ENCODE peak calls at places on chromosome 10, in ten cellular contexts. U, R, H, M, C, J, N, T, E and K are unnamed samples.

GRCh38 chr10:103985726-103986125 is 18.8 kb downstream of the SLK start:
- DNase-seq in U (no peak), R (no peak), H (no peak), M (no peak), C (no peak), J (peak), N (no peak), T (no peak), E (no peak), K (no peak)

GRCh38 chr10:92886334-92886961 is 38.1 kb downstream of the EXOC6 start:
- DNase-seq in U (no peak), R (no peak), H (no peak), M (no peak), C (no peak), J (peak), N (no peak), T (no peak), E (no peak), K (no peak)

GRCh38 chr10:69567920-69568319 is 5.3 kb downstream of the NEUROG3 start:
- DNase-seq in U (peak), R (peak), H (no peak), M (no peak), C (peak), J (peak), N (peak), T (no peak), E (peak), K (peak)

GRCh38 chr10:93062499-93063216 is 2.1 kb downstream of the CYP26C1 start:
- DNase-seq in U (no peak), R (no peak), H (no peak), M (no peak), C (no peak), J (peak), N (peak), T (peak), E (no peak), K (peak)

GRCh38 chr10:70588255-70588654 is 14.3 kb downstream of the PRF1 start:
- DNase-seq in U (no peak), R (no peak), H (no peak), M (no peak), C (no peak), J (peak), N (peak), T (no peak), E (no peak), K (no peak)

GRCh38 chr10:122688293-122688989 is 11.2 kb downstream of the C10orf120 start:
- DNase-seq in U (no peak), R (no peak), H (no peak), M (no peak), C (peak), J (peak), N (peak), T (no peak), E (peak), K (peak)

GRCh38 chr10:58796242-58796641 is 283.6 kb downstream of the BICC1 start:
- DNase-seq in U (no peak), R (no peak), H (no peak), M (no peak), C (no peak), J (no peak), N (peak), T (no peak), E (no peak), K (no peak)

GRCh38 chr10:79003183-79004100 is 65.3 kb upstream of the ZMIZ1 start:
- DNase-seq in U (no peak), R (no peak), H (no peak), M (peak), C (peak), J (no peak), N (no peak), T (no peak), E (no peak), K (no peak)

GRCh38 chr10:22002531-22003110 is 909 bp downstream of the DNAJC1 start:
- DNase-seq in U (no peak), R (peak), H (no peak), M (no peak), C (no peak), J (peak), N (no peak), T (peak), E (peak), K (peak)

GRCh38 chr10:46523119-46523880 is 33.2 kb downstream of the GPRIN2 start:
- DNase-seq in U (no peak), R (no peak), H (no peak), M (peak), C (peak), J (peak), N (peak), T (no peak), E (no peak), K (peak)

GRCh38 chr10:131751827-131752775 is 148.7 kb upstream of the PPP2R2D start:
- DNase-seq in U (no peak), R (no peak), H (no peak), M (no peak), C (no peak), J (no peak), N (peak), T (no peak), E (no peak), K (no peak)

GRCh38 chr10:117759266-117759665 is 216.7 kb downstream of the EMX2 start:
- DNase-seq in U (no peak), R (no peak), H (no peak), M (no peak), C (no peak), J (no peak), N (peak), T (no peak), E (no peak), K (no peak)

GRCh38 chr10:11869743-11870460 is 46.7 kb downstream of the PROSER2 start:
- DNase-seq in U (no peak), R (peak), H (no peak), M (no peak), C (no peak), J (peak), N (peak), T (no peak), E (no peak), K (peak)

GRCh38 chr10:100879741-100880360 is 32.9 kb upstream of the SLF2 start:
- DNase-seq in U (no peak), R (no peak), H (no peak), M (no peak), C (no peak), J (no peak), N (peak), T (no peak), E (no peak), K (no peak)

GRCh38 chr10:132422931-132423813 is 26.2 kb downstream of the PWWP2B start:
- DNase-seq in U (no peak), R (no peak), H (no peak), M (no peak), C (no peak), J (peak), N (no peak), T (peak), E (no peak), K (peak)

GRCh38 chr10:6482737-6483362 is 97.2 kb downstream of the PRKCQ start:
- DNase-seq in U (no peak), R (no peak), H (no peak), M (no peak), C (no peak), J (no peak), N (peak), T (no peak), E (no peak), K (no peak)

GRCh38 chr10:31426425-31426824 is 107.4 kb downstream of the ZEB1 start:
- DNase-seq in U (no peak), R (peak), H (no peak), M (no peak), C (no peak), J (peak), N (no peak), T (no peak), E (peak), K (peak)

GRCh38 chr10:5971886-5972285 is 5.5 kb downstream of the IL15RA start:
- DNase-seq in U (no peak), R (peak), H (no peak), M (no peak), C (no peak), J (peak), N (no peak), T (no peak), E (no peak), K (peak)

GRCh38 chr10:85145966-85146365 is 817.6 kb downstream of the CCSER2 start:
- DNase-seq in U (no peak), R (no peak), H (no peak), M (no peak), C (no peak), J (no peak), N (no peak), T (no peak), E (no peak), K (no peak)

GRCh38 chr10:67794909-67795460 is 43.0 kb downstream of the DNAJC12 start:
- DNase-seq in U (no peak), R (peak), H (no peak), M (no peak), C (no peak), J (no peak), N (peak), T (no peak), E (no peak), K (no peak)

GRCh38 chr10:78563224-78563764 is 505.5 kb upstream of the ZMIZ1 start:
- DNase-seq in U (no peak), R (no peak), H (no peak), M (no peak), C (no peak), J (no peak), N (no peak), T (no peak), E (no peak), K (no peak)

GRCh38 chr10:132774179-132774904 is 11.6 kb downstream of the NKX6-2 start:
- DNase-seq in U (no peak), R (no peak), H (no peak), M (no peak), C (peak), J (no peak), N (no peak), T (no peak), E (no peak), K (no peak)

GRCh38 chr10:125264752-125265578 is 104.6 kb upstream of the CTBP2 start:
- DNase-seq in U (no peak), R (no peak), H (no peak), M (no peak), C (no peak), J (no peak), N (peak), T (no peak), E (no peak), K (no peak)

GRCh38 chr10:86671419-86671818 is 3.1 kb downstream of the LDB3 start:
- DNase-seq in U (no peak), R (no peak), H (no peak), M (peak), C (no peak), J (no peak), N (no peak), T (no peak), E (no peak), K (no peak)

GRCh38 chr10:132706701-132707100 is 79.2 kb downstream of the NKX6-2 start:
- DNase-seq in U (no peak), R (no peak), H (no peak), M (peak), C (peak), J (no peak), N (peak), T (no peak), E (no peak), K (no peak)

GRCh38 chr10:66746246-66746645 is 179.6 kb upstream of the LRRTM3 start:
- DNase-seq in U (no peak), R (no peak), H (no peak), M (no peak), C (no peak), J (peak), N (no peak), T (no peak), E (no peak), K (no peak)

GRCh38 chr10:31549936-31550335 is 230.9 kb downstream of the ZEB1 start:
- DNase-seq in U (no peak), R (peak), H (no peak), M (no peak), C (no peak), J (peak), N (no peak), T (no peak), E (no peak), K (peak)

GRCh38 chr10:113616244-113617074 is 47.4 kb downstream of the NRAP start:
- DNase-seq in U (no peak), R (peak), H (no peak), M (no peak), C (no peak), J (peak), N (peak), T (no peak), E (peak), K (peak)
- TF ChIP-seq CTCF in U (peak), R (peak), H (peak), M (no peak), C (peak), J (peak), N (peak), T (peak), E (peak), K (peak)

DNA sequence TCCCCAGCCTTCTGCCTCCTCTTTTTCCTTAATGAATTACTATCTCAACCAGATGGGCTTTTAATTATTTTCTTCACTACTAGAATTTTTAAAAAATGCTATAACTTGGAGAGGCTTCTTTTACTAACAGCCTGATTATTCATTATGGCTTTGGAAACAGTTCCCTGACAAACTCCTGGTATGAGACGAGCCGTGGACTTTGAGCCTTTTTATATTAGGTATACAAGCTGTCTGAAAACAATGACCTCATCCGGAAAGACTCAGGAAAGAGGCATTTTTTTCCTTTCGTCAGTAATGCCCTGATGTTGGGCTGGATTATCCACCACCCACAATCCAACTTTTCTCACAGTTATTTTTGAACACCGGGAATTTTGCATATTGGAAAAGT is 26.7 kb upstream of the ABLIM1 start:
- DNase-seq in U (no peak), R (peak), H (no peak), M (no peak), C (peak), J (peak), N (no peak), T (no peak), E (peak), K (peak)
- H3K4me3 ChIP-seq in U (no peak), R (no peak), H (no peak), M (no peak), C (no peak), J (no peak), N (no peak), T (no peak), E (no peak), K (no peak)

DNA sequence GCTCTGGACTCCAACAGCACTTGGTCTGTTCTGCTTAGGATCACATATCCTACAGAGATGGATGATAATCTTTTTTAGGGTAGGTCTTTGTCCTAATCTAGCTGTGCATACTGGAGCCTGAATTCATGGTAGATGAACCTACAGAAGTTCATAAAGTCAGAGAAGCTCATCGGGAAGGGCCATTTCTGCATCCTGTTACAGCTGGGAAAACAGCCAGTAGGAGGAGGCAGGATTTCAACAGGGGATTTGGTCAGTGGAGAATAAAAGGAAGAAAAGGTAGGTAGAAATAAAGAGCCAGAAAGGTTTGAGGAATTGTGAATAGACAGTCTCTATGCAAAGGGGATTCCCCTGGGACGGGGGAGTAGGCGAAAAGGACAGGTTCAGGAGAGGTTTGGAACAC is 101.4 kb downstream of the ANK3 start:
- DNase-seq in U (no peak), R (no peak), H (no peak), M (no peak), C (no peak), J (no peak), N (no peak), T (no peak), E (no peak), K (no peak)
- TF ChIP-seq CTCF in U (no peak), R (peak), H (no peak), M (no peak), C (no peak), J (peak), N (no peak), T (no peak), E (no peak), K (no peak)

DNA sequence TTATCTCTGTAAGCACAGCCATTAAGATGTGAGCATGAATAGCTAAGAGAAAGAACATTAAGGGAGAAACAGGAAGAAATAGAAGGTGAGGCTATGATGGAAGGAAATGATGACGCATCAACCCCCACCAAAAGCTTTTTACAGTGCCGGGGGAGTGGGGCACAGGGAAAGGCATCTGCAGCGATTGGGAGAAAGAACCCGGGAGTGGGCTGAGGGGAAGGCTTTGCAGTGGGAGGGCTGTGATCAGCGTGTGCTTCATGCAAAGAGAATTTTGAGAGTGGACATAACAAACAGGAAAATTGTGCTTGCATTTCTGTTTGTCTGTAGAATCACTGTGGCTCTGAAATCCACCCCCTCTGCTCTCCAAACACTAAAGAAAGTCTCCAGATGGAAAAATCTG is 250.8 kb downstream of the KCNMA1 start:
- DNase-seq in U (no peak), R (peak), H (no peak), M (no peak), C (no peak), J (peak), N (peak), T (no peak), E (peak), K (peak)
- H3K4me3 ChIP-seq in U (no peak), R (no peak), H (no peak), M (no peak), C (no peak), J (no peak), N (no peak), T (no peak), E (no peak), K (no peak)

DNA sequence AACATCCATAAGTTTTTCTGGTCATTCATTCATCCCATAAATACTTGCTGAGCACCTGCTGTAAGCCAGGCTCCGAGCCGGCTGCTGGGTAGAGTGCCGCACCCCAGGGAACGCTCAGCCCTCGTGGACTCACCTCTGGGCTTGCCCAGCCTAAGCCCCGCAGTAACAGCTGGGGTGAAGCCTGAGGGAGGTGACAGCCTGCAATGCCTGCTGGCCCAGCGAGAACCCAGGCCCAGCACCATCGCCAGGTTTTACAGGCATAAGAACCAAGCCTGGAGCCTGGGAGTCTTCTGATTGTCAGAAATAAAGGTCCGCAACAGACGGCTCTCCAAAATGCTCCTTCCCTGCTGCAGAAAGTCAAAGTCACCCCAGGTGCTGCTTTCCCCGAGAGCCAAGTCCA is 205.4 kb downstream of the ZMYND11 start:
- DNase-seq in U (no peak), R (no peak), H (no peak), M (no peak), C (no peak), J (no peak), N (no peak), T (no peak), E (no peak), K (no peak)
- TF ChIP-seq CTCF in U (no peak), R (no peak), H (no peak), M (no peak), C (no peak), J (no peak), N (no peak), T (no peak), E (no peak), K (no peak)

GRCh38 chr10:72009062-72009429 is 44.9 kb downstream of the CHST3 start:
- DNase-seq in U (no peak), R (no peak), H (no peak), M (no peak), C (no peak), J (no peak), N (no peak), T (no peak), E (no peak), K (no peak)
- H3K4me3 ChIP-seq in U (no peak), R (no peak), H (no peak), M (no peak), C (no peak), J (no peak), N (no peak), T (no peak), E (no peak), K (no peak)

DNA sequence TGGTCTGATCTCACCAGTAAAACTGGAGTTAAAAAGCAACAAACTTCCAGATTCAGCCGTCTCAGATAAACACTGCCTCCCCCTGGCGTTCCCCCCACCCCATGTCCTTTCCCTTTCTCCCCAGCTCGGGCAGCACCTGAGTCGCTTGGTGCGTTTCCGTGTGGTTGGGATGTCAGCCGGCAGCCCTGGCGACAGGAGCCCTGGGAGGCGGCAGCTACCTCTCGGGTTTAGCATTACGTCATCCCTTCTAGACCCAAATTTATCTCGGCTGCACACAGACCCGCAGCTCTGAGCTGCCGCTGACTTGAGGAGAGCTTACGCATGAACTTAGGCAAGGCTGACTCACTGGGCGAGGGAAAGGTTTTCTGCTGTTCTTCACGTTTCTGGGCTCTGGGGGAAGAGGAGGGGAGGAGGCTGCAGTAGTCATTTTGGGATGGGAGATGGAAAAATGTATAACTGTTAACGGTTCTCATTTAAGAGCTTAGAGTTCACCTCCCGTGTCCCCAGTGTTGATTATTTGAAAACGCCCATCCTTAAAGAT is 14.4 kb downstream of the MXI1 start:
- DNase-seq in U (no peak), R (peak), H (peak), M (peak), C (peak), J (peak), N (peak), T (peak), E (peak), K (peak)
- TF ChIP-seq CTCF in U (no peak), R (peak), H (peak), M (peak), C (no peak), J (peak), N (peak), T (no peak), E (no peak), K (peak)